ENCODE peak calls at places on chromosomes 3 and 15, in nine cellular contexts. L, G, K, D, M, H, Y, W and S are unnamed samples.
A peak's percentile ranks its signal among the peaks of the same experiment; 100 is the strongest.

GRCh38 chr3:8938021-8938420 is 25.3 kb downstream of the RAD18 start:
- DNase-seq in L (no peak), G (no peak), K (no peak), D (no peak), M (no peak), H (no peak), Y (peak; percentile 71), W (no peak), S (no peak)

GRCh38 chr3:46913644-46914043 is 36.1 kb downstream of the PTH1R start:
- DNase-seq in L (peak; percentile 77), G (peak; percentile 44), K (no peak), D (no peak), M (no peak), H (peak; percentile 69), Y (peak; percentile 86), W (no peak), S (no peak)

GRCh38 chr15:41870689-41871081 is 23.2 kb downstream of the SPTBN5 start:
- DNase-seq in L (peak; percentile 79), G (no peak), K (no peak), D (peak; percentile 74), M (no peak), H (peak; percentile 80), Y (peak; percentile 75), W (peak; percentile 74), S (no peak)

GRCh38 chr3:105763674-105764036 is 105.2 kb downstream of the CBLB start:
- DNase-seq in L (no peak), G (no peak), K (no peak), D (no peak), M (no peak), H (no peak), Y (no peak), W (no peak), S (no peak)

GRCh38 chr15:100602822-100603393 is 519 bp downstream of the ASB7 start:
- DNase-seq in L (peak; percentile 14), G (no peak), K (no peak), D (peak; percentile 74), M (peak; percentile 35), H (peak; percentile 22), Y (peak; percentile 18), W (no peak), S (peak; percentile 17)

GRCh38 chr15:65198571-65198970 is 12.7 kb downstream of the CILP start:
- DNase-seq in L (no peak), G (no peak), K (no peak), D (no peak), M (no peak), H (no peak), Y (no peak), W (no peak), S (no peak)

GRCh38 chr3:42851228-42851834 is 24.3 kb downstream of the CYP8B1 start:
- DNase-seq in L (no peak), G (no peak), K (no peak), D (no peak), M (no peak), H (no peak), Y (no peak), W (no peak), S (no peak)

GRCh38 chr3:23987376-23987775 is 42.3 kb downstream of the NR1D2 start:
- DNase-seq in L (no peak), G (no peak), K (no peak), D (no peak), M (no peak), H (no peak), Y (peak; percentile 46), W (no peak), S (no peak)

DNA sequence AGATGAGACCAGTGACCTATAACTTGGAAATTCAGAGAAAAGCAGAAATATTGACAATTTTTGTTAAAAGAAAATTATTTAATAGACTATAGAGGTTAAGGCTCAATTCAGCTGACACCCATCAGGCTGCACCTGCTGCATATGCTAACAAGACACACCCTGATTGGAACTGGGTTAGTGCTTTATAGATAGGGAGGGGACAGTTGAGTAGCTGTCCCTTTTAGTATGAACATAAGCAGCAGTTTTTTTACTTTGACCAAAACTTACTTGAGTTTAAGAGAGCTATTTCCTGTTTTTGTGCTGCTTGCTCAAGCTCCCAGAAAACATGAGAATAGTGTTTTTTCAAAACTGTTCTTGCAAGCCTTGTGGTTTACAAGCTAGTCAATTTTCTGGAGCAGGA is 292.6 kb downstream of the LRRC3B start:
- DNase-seq in L (no peak), G (no peak), K (no peak), D (no peak), M (no peak), H (no peak), Y (no peak), W (no peak), S (no peak)
- TF ChIP-seq CTCF in L (no peak), G (no peak), K (no peak), D (no peak), M (no peak), H (no peak), Y (no peak), W (no peak), S (no peak)

GRCh38 chr3:197460002-197460401 is 95.8 kb downstream of the BDH1 start:
- DNase-seq in L (no peak), G (no peak), K (no peak), D (no peak), M (no peak), H (no peak), Y (no peak), W (no peak), S (no peak)

GRCh38 chr3:197458906-197459470 is 96.8 kb downstream of the BDH1 start:
- DNase-seq in L (no peak), G (no peak), K (no peak), D (no peak), M (no peak), H (no peak), Y (no peak), W (no peak), S (no peak)

GRCh38 chr3:197456271-197457091 is 99.3 kb downstream of the BDH1 start:
- DNase-seq in L (peak; percentile 71), G (peak; percentile 84), K (peak; percentile 68), D (peak; percentile 68), M (peak; percentile 71), H (peak; percentile 92), Y (peak; percentile 92), W (peak; percentile 92), S (peak; percentile 86)

GRCh38 chr3:197460639-197461038 is 95.1 kb downstream of the BDH1 start:
- DNase-seq in L (no peak), G (no peak), K (no peak), D (no peak), M (no peak), H (no peak), Y (no peak), W (no peak), S (no peak)

DNA sequence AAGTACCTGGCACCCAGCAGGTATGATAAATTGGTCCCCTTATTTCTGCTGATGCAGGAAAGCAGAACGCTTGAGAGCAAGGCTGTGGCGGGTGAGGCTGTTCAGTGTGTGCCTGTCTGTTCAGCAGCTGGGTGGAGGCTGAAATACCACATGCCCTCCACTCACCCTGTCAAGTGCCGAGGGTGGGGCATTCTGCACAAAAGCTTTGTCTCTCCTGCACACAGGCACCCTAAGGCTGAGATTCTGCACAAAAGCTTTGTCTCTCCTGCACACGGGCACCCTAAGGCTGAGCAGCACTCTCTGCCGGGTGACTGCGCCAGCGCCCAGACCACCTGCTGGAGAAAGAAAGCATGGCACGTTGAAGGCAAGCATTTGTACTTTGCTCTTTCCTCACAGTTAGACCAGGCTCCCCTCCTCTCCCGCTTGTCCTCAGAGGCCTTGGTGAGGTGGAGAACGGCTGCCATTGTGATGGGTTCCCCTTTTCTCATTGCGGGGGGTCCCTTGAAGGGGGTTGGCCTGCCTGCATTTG is 97.5 kb downstream of the BDH1 start:
- DNase-seq in L (no peak), G (no peak), K (no peak), D (peak; percentile 61), M (peak; percentile 24), H (no peak), Y (no peak), W (no peak), S (no peak)
- TF ChIP-seq CTCF in L (no peak), G (peak; percentile 52), K (no peak), D (peak; percentile 30), M (no peak), H (peak; percentile 51), Y (peak; percentile 27), W (no peak), S (no peak)

DNA sequence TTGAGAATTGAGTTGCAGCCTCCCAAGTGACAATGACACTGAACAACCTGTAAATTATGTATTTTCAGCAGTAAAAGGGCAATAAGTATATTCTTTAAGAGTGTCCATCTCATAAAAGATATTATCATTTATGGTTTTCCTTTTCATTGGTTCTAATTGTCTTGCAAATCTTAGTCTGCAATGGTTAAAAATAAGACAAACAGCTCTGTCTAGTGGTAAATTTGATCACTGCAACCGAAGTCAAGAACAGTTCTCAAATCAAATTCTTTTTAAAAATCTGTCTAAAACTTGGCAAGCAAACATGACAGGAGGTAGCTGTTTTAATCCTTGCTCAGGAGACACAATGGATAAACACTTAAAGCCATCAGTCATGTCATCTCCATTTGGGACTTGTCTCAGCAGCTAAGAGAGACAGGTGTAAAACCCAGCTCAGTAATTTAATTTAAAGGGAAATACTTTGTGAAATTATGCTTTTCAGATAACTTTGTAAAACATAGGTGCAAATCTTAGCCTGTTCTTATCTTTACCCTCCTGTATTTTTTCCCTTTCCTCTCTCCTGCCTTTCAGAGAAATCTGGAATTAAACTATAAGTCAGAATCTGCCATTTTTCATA is 150.3 kb upstream of the ARHGEF26 start:
- DNase-seq in L (peak; percentile 30), G (no peak), K (no peak), D (no peak), M (no peak), H (peak; percentile 31), Y (peak; percentile 42), W (no peak), S (no peak)
- TF ChIP-seq CTCF in L (peak; percentile 74), G (peak; percentile 36), K (no peak), D (no peak), M (peak; percentile 49), H (peak; percentile 50), Y (peak; percentile 53), W (peak; percentile 31), S (peak; percentile 55)

GRCh38 chr15:63121382-63122001 is at the start of gene LACTB:
- DNase-seq in L (peak; percentile 88), G (peak; percentile 91), K (peak; percentile 55), D (peak; percentile 86), M (peak; percentile 88), H (peak; percentile 84), Y (peak; percentile 90), W (peak; percentile 93), S (peak; percentile 86)

GRCh38 chr15:63124506-63124905 is 2.8 kb downstream of the LACTB start:
- DNase-seq in L (no peak), G (no peak), K (no peak), D (no peak), M (no peak), H (no peak), Y (no peak), W (no peak), S (no peak)

GRCh38 chr15:63126726-63127125 is 5.1 kb downstream of the LACTB start:
- DNase-seq in L (no peak), G (no peak), K (no peak), D (no peak), M (no peak), H (no peak), Y (no peak), W (no peak), S (no peak)

GRCh38 chr15:63118854-63119253 is 2.8 kb upstream of the LACTB start:
- DNase-seq in L (no peak), G (no peak), K (no peak), D (no peak), M (no peak), H (no peak), Y (no peak), W (no peak), S (no peak)

DNA sequence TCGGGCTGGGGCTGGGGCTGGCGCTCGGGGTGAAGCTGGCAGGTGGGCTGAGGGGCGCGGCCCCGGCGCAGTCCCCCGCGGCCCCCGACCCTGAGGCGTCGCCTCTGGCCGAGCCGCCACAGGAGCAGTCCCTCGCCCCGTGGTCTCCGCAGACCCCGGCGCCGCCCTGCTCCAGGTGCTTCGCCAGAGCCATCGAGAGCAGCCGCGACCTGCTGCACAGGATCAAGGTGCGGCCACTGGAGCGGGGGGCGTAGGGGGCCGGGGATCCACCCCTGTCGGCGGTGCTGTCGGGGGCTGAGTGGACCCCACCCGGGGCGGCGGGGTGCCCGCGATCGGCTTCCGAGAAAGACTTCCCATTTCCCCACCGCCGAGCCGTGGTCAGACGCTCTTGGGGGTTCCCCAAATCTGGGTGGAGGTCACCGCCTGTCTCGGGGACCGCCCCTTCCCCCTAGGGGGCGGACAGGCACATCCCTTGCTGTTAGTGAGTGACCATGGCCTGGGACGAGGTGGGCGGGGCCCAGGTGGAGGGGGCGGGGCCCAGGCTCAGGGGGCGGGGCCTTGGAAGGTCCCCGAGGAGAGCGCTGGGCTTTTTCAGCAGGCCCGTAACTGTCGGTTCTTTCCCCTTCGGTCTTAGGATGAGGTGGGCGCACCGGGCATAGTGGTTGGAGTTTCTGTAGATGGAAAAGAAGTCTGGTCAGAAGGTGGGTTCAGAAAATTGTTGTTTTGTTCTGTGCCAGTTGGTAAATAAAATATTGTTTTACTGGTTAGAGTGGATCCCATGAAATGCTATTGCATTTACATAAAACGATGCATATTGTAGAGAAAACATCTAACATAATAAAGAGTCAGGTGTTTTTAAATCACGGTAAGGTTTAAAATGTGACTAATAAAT is 587 bp downstream of the LACTB start:
- DNase-seq in L (peak; percentile 91), G (peak; percentile 95), K (peak; percentile 92), D (peak; percentile 88), M (peak; percentile 97), H (peak; percentile 66), Y (peak; percentile 86), W (peak; percentile 90), S (peak; percentile 84)
- TF ChIP-seq CTCF in L (no peak), G (peak; percentile 31), K (no peak), D (peak; percentile 13), M (no peak), H (peak; percentile 43), Y (peak; percentile 7), W (peak; percentile 30), S (no peak)